ENCODE peak calls at places on chromosome 19, in four cellular contexts. One of them, this sample, is unnamed.

GRCh38 chr19:44641460-44641859 is 2.2 kb upstream of the PVR start:
- DNase-seq in activated CD8-positive, alpha-beta memory T cell treated with anti-CD3 and anti-CD28 coated beads for 1 hour: no peak
- DNase-seq in naive thymus-derived CD4-positive, alpha-beta T cell: no peak
- DNase-seq in GDM1: no peak
- DNase-seq in this sample: no peak

GRCh38 chr19:14478113-14478545 is 3.0 kb upstream of the PTGER1 start:
- DNase-seq in GDM1: no peak
- DNase-seq in activated CD8-positive, alpha-beta memory T cell treated with anti-CD3 and anti-CD28 coated beads for 1 hour: no peak
- DNase-seq in naive thymus-derived CD4-positive, alpha-beta T cell: no peak
- DNase-seq in this sample: no peak

GRCh38 chr19:42201489-42202289 is 15.8 kb downstream of the DEDD2 start:
- DNase-seq in activated CD8-positive, alpha-beta memory T cell treated with anti-CD3 and anti-CD28 coated beads for 1 hour: no peak
- DNase-seq in naive thymus-derived CD4-positive, alpha-beta T cell: peak; percentile 21
- DNase-seq in GDM1: peak; percentile 50
- DNase-seq in this sample: no peak

GRCh38 chr19:46915386-46915785 is 54.6 kb downstream of the ARHGAP35 start:
- DNase-seq in activated CD8-positive, alpha-beta memory T cell treated with anti-CD3 and anti-CD28 coated beads for 1 hour: no peak
- DNase-seq in GDM1: no peak
- DNase-seq in naive thymus-derived CD4-positive, alpha-beta T cell: no peak
- DNase-seq in this sample: no peak

GRCh38 chr19:56933014-56933705 is 92.6 kb upstream of the PEG3 start:
- DNase-seq in GDM1: no peak
- DNase-seq in activated CD8-positive, alpha-beta memory T cell treated with anti-CD3 and anti-CD28 coated beads for 1 hour: no peak
- DNase-seq in naive thymus-derived CD4-positive, alpha-beta T cell: no peak
- DNase-seq in this sample: peak; percentile 51

GRCh38 chr19:14961956-14962685 is 17.5 kb downstream of the SLC1A6 start:
- DNase-seq in GDM1: no peak
- DNase-seq in activated CD8-positive, alpha-beta memory T cell treated with anti-CD3 and anti-CD28 coated beads for 1 hour: no peak
- DNase-seq in naive thymus-derived CD4-positive, alpha-beta T cell: no peak
- DNase-seq in this sample: no peak

GRCh38 chr19:42662714-42663113 is 68.0 kb upstream of the CEACAM8 start:
- DNase-seq in activated CD8-positive, alpha-beta memory T cell treated with anti-CD3 and anti-CD28 coated beads for 1 hour: no peak
- DNase-seq in GDM1: no peak
- DNase-seq in naive thymus-derived CD4-positive, alpha-beta T cell: no peak
- DNase-seq in this sample: no peak

GRCh38 chr19:51366999-51367564 is 894 bp upstream of the ETFB start:
- DNase-seq in naive thymus-derived CD4-positive, alpha-beta T cell: peak; percentile 41
- DNase-seq in GDM1: peak; percentile 34
- DNase-seq in activated CD8-positive, alpha-beta memory T cell treated with anti-CD3 and anti-CD28 coated beads for 1 hour: no peak
- DNase-seq in this sample: no peak

GRCh38 chr19:13913352-13913751 is 7.4 kb downstream of the CC2D1A start:
- DNase-seq in activated CD8-positive, alpha-beta memory T cell treated with anti-CD3 and anti-CD28 coated beads for 1 hour: no peak
- DNase-seq in naive thymus-derived CD4-positive, alpha-beta T cell: no peak
- DNase-seq in GDM1: no peak
- DNase-seq in this sample: no peak

GRCh38 chr19:54114340-54114826 is 1.1 kb downstream of the TFPT start:
- DNase-seq in activated CD8-positive, alpha-beta memory T cell treated with anti-CD3 and anti-CD28 coated beads for 1 hour: peak; percentile 33
- DNase-seq in naive thymus-derived CD4-positive, alpha-beta T cell: peak; percentile 41
- DNase-seq in GDM1: peak; percentile 47
- DNase-seq in this sample: peak; percentile 58

GRCh38 chr19:18775586-18776287 is 15.4 kb downstream of the COMP start:
- DNase-seq in naive thymus-derived CD4-positive, alpha-beta T cell: no peak
- DNase-seq in GDM1: no peak
- DNase-seq in activated CD8-positive, alpha-beta memory T cell treated with anti-CD3 and anti-CD28 coated beads for 1 hour: no peak
- DNase-seq in this sample: no peak

GRCh38 chr19:45575216-45575615 is 9.4 kb downstream of the OPA3 start:
- DNase-seq in GDM1: no peak
- DNase-seq in activated CD8-positive, alpha-beta memory T cell treated with anti-CD3 and anti-CD28 coated beads for 1 hour: no peak
- DNase-seq in naive thymus-derived CD4-positive, alpha-beta T cell: no peak
- DNase-seq in this sample: no peak

GRCh38 chr19:2171349-2172145 is 7.8 kb downstream of the DOT1L start:
- DNase-seq in naive thymus-derived CD4-positive, alpha-beta T cell: no peak
- DNase-seq in GDM1: no peak
- DNase-seq in activated CD8-positive, alpha-beta memory T cell treated with anti-CD3 and anti-CD28 coated beads for 1 hour: peak; percentile 57
- DNase-seq in this sample: no peak

GRCh38 chr19:33125929-33126388 is 6.0 kb upstream of the WDR88 start:
- DNase-seq in activated CD8-positive, alpha-beta memory T cell treated with anti-CD3 and anti-CD28 coated beads for 1 hour: peak; percentile 32
- DNase-seq in naive thymus-derived CD4-positive, alpha-beta T cell: peak; percentile 64
- DNase-seq in GDM1: peak; percentile 18
- DNase-seq in this sample: peak; percentile 42

GRCh38 chr19:48637449-48637947 is 319 bp upstream of the DBP start:
- DNase-seq in naive thymus-derived CD4-positive, alpha-beta T cell: peak; percentile 100
- DNase-seq in activated CD8-positive, alpha-beta memory T cell treated with anti-CD3 and anti-CD28 coated beads for 1 hour: peak; percentile 98
- DNase-seq in GDM1: peak; percentile 100
- DNase-seq in this sample: peak; percentile 99

GRCh38 chr19:7540761-7541480 is 5.4 kb downstream of the PNPLA6 start:
- DNase-seq in GDM1: no peak
- DNase-seq in activated CD8-positive, alpha-beta memory T cell treated with anti-CD3 and anti-CD28 coated beads for 1 hour: no peak
- DNase-seq in naive thymus-derived CD4-positive, alpha-beta T cell: no peak
- DNase-seq in this sample: no peak

GRCh38 chr19:54128796-54129616 is 8.6 kb upstream of the CNOT3 start:
- DNase-seq in activated CD8-positive, alpha-beta memory T cell treated with anti-CD3 and anti-CD28 coated beads for 1 hour: no peak
- DNase-seq in naive thymus-derived CD4-positive, alpha-beta T cell: no peak
- DNase-seq in GDM1: no peak
- DNase-seq in this sample: no peak

GRCh38 chr19:3801412-3802096 is 15.4 kb upstream of the MATK start:
- DNase-seq in activated CD8-positive, alpha-beta memory T cell treated with anti-CD3 and anti-CD28 coated beads for 1 hour: peak; percentile 46
- DNase-seq in naive thymus-derived CD4-positive, alpha-beta T cell: peak; percentile 56
- DNase-seq in GDM1: no peak
- DNase-seq in this sample: peak; percentile 77

GRCh38 chr19:2613507-2614295 is 88.8 kb downstream of the GNG7 start:
- DNase-seq in activated CD8-positive, alpha-beta memory T cell treated with anti-CD3 and anti-CD28 coated beads for 1 hour: peak; percentile 43
- DNase-seq in GDM1: no peak
- DNase-seq in naive thymus-derived CD4-positive, alpha-beta T cell: peak; percentile 61
- DNase-seq in this sample: no peak

GRCh38 chr19:5953680-5954213 is 24.2 kb downstream of the RANBP3 start:
- DNase-seq in naive thymus-derived CD4-positive, alpha-beta T cell: peak; percentile 22
- DNase-seq in activated CD8-positive, alpha-beta memory T cell treated with anti-CD3 and anti-CD28 coated beads for 1 hour: no peak
- DNase-seq in GDM1: no peak
- DNase-seq in this sample: no peak

GRCh38 chr19:31289976-31290375 is 59.3 kb downstream of the TSHZ3 start:
- DNase-seq in GDM1: no peak
- DNase-seq in activated CD8-positive, alpha-beta memory T cell treated with anti-CD3 and anti-CD28 coated beads for 1 hour: no peak
- DNase-seq in naive thymus-derived CD4-positive, alpha-beta T cell: no peak
- DNase-seq in this sample: no peak

GRCh38 chr19:49151339-49152217 is 3.6 kb downstream of the HRC start:
- DNase-seq in naive thymus-derived CD4-positive, alpha-beta T cell: no peak
- DNase-seq in GDM1: peak; percentile 24
- DNase-seq in activated CD8-positive, alpha-beta memory T cell treated with anti-CD3 and anti-CD28 coated beads for 1 hour: no peak
- DNase-seq in this sample: no peak

GRCh38 chr19:41887711-41888382 is 4.9 kb downstream of the ARHGEF1 start:
- DNase-seq in GDM1: no peak
- DNase-seq in activated CD8-positive, alpha-beta memory T cell treated with anti-CD3 and anti-CD28 coated beads for 1 hour: peak; percentile 81
- DNase-seq in naive thymus-derived CD4-positive, alpha-beta T cell: peak; percentile 79
- DNase-seq in this sample: peak; percentile 48

GRCh38 chr19:17406039-17406886 is 833 bp upstream of the BST2 start:
- DNase-seq in GDM1: peak; percentile 74
- DNase-seq in activated CD8-positive, alpha-beta memory T cell treated with anti-CD3 and anti-CD28 coated beads for 1 hour: no peak
- DNase-seq in naive thymus-derived CD4-positive, alpha-beta T cell: no peak
- DNase-seq in this sample: no peak

GRCh38 chr19:3162418-3163229 is 15.9 kb upstream of the S1PR4 start:
- DNase-seq in naive thymus-derived CD4-positive, alpha-beta T cell: no peak
- DNase-seq in GDM1: peak; percentile 21
- DNase-seq in activated CD8-positive, alpha-beta memory T cell treated with anti-CD3 and anti-CD28 coated beads for 1 hour: no peak
- DNase-seq in this sample: no peak

GRCh38 chr19:52296773-52297600 is at the start of gene ZNF480:
- DNase-seq in GDM1: peak; percentile 68
- DNase-seq in naive thymus-derived CD4-positive, alpha-beta T cell: peak; percentile 90
- DNase-seq in activated CD8-positive, alpha-beta memory T cell treated with anti-CD3 and anti-CD28 coated beads for 1 hour: peak; percentile 87
- DNase-seq in this sample: peak; percentile 82